ENCODE peak calls at places on chromosomes 6 and 20, in five cellular contexts. One of them, this sample, is unnamed.

GRCh38 chr6:17281497-17282481 is 628 bp downstream of the RBM24 start:
- DNase-seq in putamen: no peak
- DNase-seq in NCI-H2081: no peak
- DNase-seq in stimulated activated CD4-positive, alpha-beta T cell treated with anti-CD3 and anti-CD28 coated beads, Interleukin-15, amount 100 ng/mL, for 1 hour: no peak
- DNase-seq in stimulated activated CD8-positive, alpha-beta memory T cell treated with anti-CD3 and anti-CD28 coated beads, Interleukin-15, amount 100 ng/mL, for 24 hours: no peak
- DNase-seq in this sample: no peak

GRCh38 chr6:3697609-3698008 is 53.9 kb downstream of the PXDC1 start:
- DNase-seq in NCI-H2081: no peak
- DNase-seq in stimulated activated CD4-positive, alpha-beta T cell treated with anti-CD3 and anti-CD28 coated beads, Interleukin-15, amount 100 ng/mL, for 1 hour: no peak
- DNase-seq in stimulated activated CD8-positive, alpha-beta memory T cell treated with anti-CD3 and anti-CD28 coated beads, Interleukin-15, amount 100 ng/mL, for 24 hours: no peak
- DNase-seq in putamen: peak
- DNase-seq in this sample: no peak

GRCh38 chr6:135423649-135424128 is 73.9 kb downstream of the AHI1 start:
- DNase-seq in putamen: peak
- DNase-seq in NCI-H2081: peak
- DNase-seq in stimulated activated CD8-positive, alpha-beta memory T cell treated with anti-CD3 and anti-CD28 coated beads, Interleukin-15, amount 100 ng/mL, for 24 hours: no peak
- DNase-seq in stimulated activated CD4-positive, alpha-beta T cell treated with anti-CD3 and anti-CD28 coated beads, Interleukin-15, amount 100 ng/mL, for 1 hour: no peak
- DNase-seq in this sample: peak

GRCh38 chr6:81806793-81807565 is 54.5 kb upstream of the TENT5A start:
- DNase-seq in NCI-H2081: peak
- DNase-seq in stimulated activated CD4-positive, alpha-beta T cell treated with anti-CD3 and anti-CD28 coated beads, Interleukin-15, amount 100 ng/mL, for 1 hour: no peak
- DNase-seq in putamen: no peak
- DNase-seq in stimulated activated CD8-positive, alpha-beta memory T cell treated with anti-CD3 and anti-CD28 coated beads, Interleukin-15, amount 100 ng/mL, for 24 hours: no peak
- DNase-seq in this sample: peak

GRCh38 chr6:119308994-119309657 is 40.4 kb downstream of the MAN1A1 start:
- DNase-seq in NCI-H2081: peak
- DNase-seq in stimulated activated CD8-positive, alpha-beta memory T cell treated with anti-CD3 and anti-CD28 coated beads, Interleukin-15, amount 100 ng/mL, for 24 hours: no peak
- DNase-seq in stimulated activated CD4-positive, alpha-beta T cell treated with anti-CD3 and anti-CD28 coated beads, Interleukin-15, amount 100 ng/mL, for 1 hour: no peak
- DNase-seq in putamen: no peak
- DNase-seq in this sample: no peak

GRCh38 chr6:68778356-68779020 is 143.4 kb downstream of the ADGRB3 start:
- DNase-seq in NCI-H2081: peak
- DNase-seq in putamen: peak
- DNase-seq in stimulated activated CD4-positive, alpha-beta T cell treated with anti-CD3 and anti-CD28 coated beads, Interleukin-15, amount 100 ng/mL, for 1 hour: no peak
- DNase-seq in stimulated activated CD8-positive, alpha-beta memory T cell treated with anti-CD3 and anti-CD28 coated beads, Interleukin-15, amount 100 ng/mL, for 24 hours: no peak
- DNase-seq in this sample: no peak

GRCh38 chr20:16821211-16822089 is 73.3 kb downstream of the OTOR start:
- DNase-seq in stimulated activated CD8-positive, alpha-beta memory T cell treated with anti-CD3 and anti-CD28 coated beads, Interleukin-15, amount 100 ng/mL, for 24 hours: no peak
- DNase-seq in NCI-H2081: peak
- DNase-seq in putamen: no peak
- DNase-seq in stimulated activated CD4-positive, alpha-beta T cell treated with anti-CD3 and anti-CD28 coated beads, Interleukin-15, amount 100 ng/mL, for 1 hour: no peak
- DNase-seq in this sample: no peak

GRCh38 chr6:89260832-89261231 is 43.7 kb upstream of the GABRR1 start:
- DNase-seq in stimulated activated CD8-positive, alpha-beta memory T cell treated with anti-CD3 and anti-CD28 coated beads, Interleukin-15, amount 100 ng/mL, for 24 hours: no peak
- DNase-seq in stimulated activated CD4-positive, alpha-beta T cell treated with anti-CD3 and anti-CD28 coated beads, Interleukin-15, amount 100 ng/mL, for 1 hour: no peak
- DNase-seq in putamen: no peak
- DNase-seq in NCI-H2081: peak
- DNase-seq in this sample: peak

GRCh38 chr6:43911354-43911624 is 141.3 kb downstream of the VEGFA start:
- DNase-seq in NCI-H2081: no peak
- DNase-seq in stimulated activated CD8-positive, alpha-beta memory T cell treated with anti-CD3 and anti-CD28 coated beads, Interleukin-15, amount 100 ng/mL, for 24 hours: no peak
- DNase-seq in stimulated activated CD4-positive, alpha-beta T cell treated with anti-CD3 and anti-CD28 coated beads, Interleukin-15, amount 100 ng/mL, for 1 hour: no peak
- DNase-seq in putamen: no peak
- DNase-seq in this sample: no peak

GRCh38 chr6:48318670-48319069 is 207.7 kb upstream of the PTCHD4 start:
- DNase-seq in stimulated activated CD4-positive, alpha-beta T cell treated with anti-CD3 and anti-CD28 coated beads, Interleukin-15, amount 100 ng/mL, for 1 hour: no peak
- DNase-seq in stimulated activated CD8-positive, alpha-beta memory T cell treated with anti-CD3 and anti-CD28 coated beads, Interleukin-15, amount 100 ng/mL, for 24 hours: no peak
- DNase-seq in putamen: no peak
- DNase-seq in NCI-H2081: no peak
- DNase-seq in this sample: peak

GRCh38 chr20:6142348-6142993 is 19.6 kb upstream of the FERMT1 start:
- DNase-seq in NCI-H2081: peak
- DNase-seq in stimulated activated CD4-positive, alpha-beta T cell treated with anti-CD3 and anti-CD28 coated beads, Interleukin-15, amount 100 ng/mL, for 1 hour: no peak
- DNase-seq in putamen: peak
- DNase-seq in stimulated activated CD8-positive, alpha-beta memory T cell treated with anti-CD3 and anti-CD28 coated beads, Interleukin-15, amount 100 ng/mL, for 24 hours: no peak
- DNase-seq in this sample: peak

GRCh38 chr20:40807094-40807623 is 118.1 kb upstream of the MAFB start:
- DNase-seq in NCI-H2081: no peak
- DNase-seq in stimulated activated CD8-positive, alpha-beta memory T cell treated with anti-CD3 and anti-CD28 coated beads, Interleukin-15, amount 100 ng/mL, for 24 hours: no peak
- DNase-seq in putamen: no peak
- DNase-seq in stimulated activated CD4-positive, alpha-beta T cell treated with anti-CD3 and anti-CD28 coated beads, Interleukin-15, amount 100 ng/mL, for 1 hour: no peak
- DNase-seq in this sample: no peak

This sample was measured in foreskin keratinocyte.